ENCODE peak calls at places on chromosomes 5 and 9, in five cellular contexts. O is heart left ventricle, D is tibial nerve, Y is fibroblast of lung, W is A549. T is an unnamed sample.

GRCh38 chr9:91843623-91844111 is 106.4 kb downstream of the ROR2 start:
- DNase-seq in D (no peak), O (peak; percentile 66), W (no peak), Y (peak; percentile 60), T (peak; percentile 90)

GRCh38 chr9:134723037-134723436 is 81.4 kb downstream of the COL5A1 start:
- DNase-seq in Y (no peak), D (no peak), W (no peak), O (peak; percentile 22), T (no peak)

GRCh38 chr5:33761139-33761538 is 130.7 kb downstream of the ADAMTS12 start:
- DNase-seq in Y (no peak), D (no peak), O (no peak), W (no peak), T (peak; percentile 44)

GRCh38 chr9:110738982-110739381 is 70.4 kb downstream of the MUSK start:
- DNase-seq in D (no peak), Y (no peak), W (no peak), O (no peak), T (no peak)

GRCh38 chr5:135641329-135642178 is 62.8 kb upstream of the CXCL14 start:
- DNase-seq in O (no peak), D (no peak), W (no peak), Y (no peak), T (no peak)

GRCh38 chr9:71647094-71647591 is 121.2 kb downstream of the CEMIP2 start:
- DNase-seq in D (peak; percentile 41), Y (peak; percentile 78), O (peak; percentile 83), W (no peak), T (no peak)

GRCh38 chr5:143061161-143061945 is 291.2 kb downstream of the ARHGAP26 start:
- DNase-seq in Y (peak; percentile 90), W (no peak), O (no peak), D (no peak), T (no peak)

GRCh38 chr5:72106922-72107873 is at the start of gene MAP1B:
- DNase-seq in D (peak; percentile 40), Y (peak; percentile 58), W (peak; percentile 67), O (peak; percentile 69), T (peak; percentile 80)

GRCh38 chr9:134360897-134361296 is 34.6 kb downstream of the RXRA start:
- DNase-seq in O (peak; percentile 80), D (no peak), W (no peak), Y (no peak), T (no peak)

GRCh38 chr5:82537646-82538306 is 259.6 kb upstream of the RPS23 start:
- DNase-seq in Y (no peak), D (no peak), W (no peak), O (no peak), T (peak; percentile 58)

GRCh38 chr5:148145916-148146315 is 22.4 kb upstream of the SPINK14 start:
- DNase-seq in O (no peak), D (no peak), Y (peak; percentile 15), W (no peak), T (peak; percentile 72)

GRCh38 chr9:76321185-76321828 is 72.9 kb downstream of the RFK start:
- DNase-seq in O (no peak), W (peak; percentile 44), Y (peak; percentile 65), D (no peak), T (peak; percentile 64)

GRCh38 chr9:89805726-89806125 is 200.9 kb downstream of the GADD45G start:
- DNase-seq in Y (no peak), D (no peak), O (no peak), W (no peak), T (no peak)

GRCh38 chr9:117247271-117247670 is 167.6 kb downstream of the ASTN2 start:
- DNase-seq in W (peak; percentile 28), O (no peak), D (no peak), Y (no peak), T (peak; percentile 14)

GRCh38 chr9:32161720-32162119 is 222.7 kb upstream of the ACO1 start:
- DNase-seq in O (no peak), Y (no peak), W (no peak), D (no peak), T (no peak)

GRCh38 chr9:5305741-5306140 is 1.2 kb upstream of the RLN2 start:
- DNase-seq in D (no peak), W (no peak), O (no peak), Y (no peak), T (no peak)

GRCh38 chr5:98880151-98880550 is 48.7 kb downstream of the CHD1 start:
- DNase-seq in W (no peak), D (no peak), O (no peak), Y (no peak), T (peak; percentile 39)

GRCh38 chr9:34016149-34016548 is 32.5 kb downstream of the UBAP2 start:
- DNase-seq in D (no peak), Y (no peak), W (no peak), O (no peak), T (no peak)

GRCh38 chr9:98772364-98773155 is 23.8 kb downstream of the ANKS6 start:
- DNase-seq in O (no peak), W (no peak), Y (no peak), D (no peak), T (no peak)

GRCh38 chr5:163571755-163572154 is 66.3 kb downstream of the MAT2B start:
- DNase-seq in W (no peak), Y (peak; percentile 99), O (peak; percentile 18), D (no peak), T (peak; percentile 84)

GRCh38 chr9:70438341-70438924 is 24.0 kb upstream of the KLF9 start:
- DNase-seq in Y (peak; percentile 95), W (peak; percentile 32), D (no peak), O (peak; percentile 63), T (no peak)

GRCh38 chr5:178788381-178789085 is 58.1 kb upstream of the ZNF354A start:
- DNase-seq in Y (no peak), W (no peak), D (no peak), O (no peak), T (no peak)

GRCh38 chr5:172564187-172564586 is 76.9 kb upstream of the NEURL1B start:
- DNase-seq in W (no peak), D (no peak), Y (no peak), O (no peak), T (no peak)

GRCh38 chr5:40550481-40550880 is 129.2 kb upstream of the PTGER4 start:
- DNase-seq in Y (no peak), D (no peak), W (no peak), O (no peak), T (no peak)

GRCh38 chr5:99320461-99320860 is 391.7 kb upstream of the CHD1 start:
- DNase-seq in Y (no peak), D (no peak), W (no peak), O (no peak), T (no peak)

GRCh38 chr5:52580921-52581320 is 206.8 kb upstream of the ITGA1 start:
- DNase-seq in D (no peak), W (no peak), O (no peak), Y (peak; percentile 71), T (no peak)

GRCh38 chr5:131082034-131082550 is 83.0 kb downstream of the HINT1 start:
- DNase-seq in Y (no peak), W (no peak), D (no peak), O (no peak), T (peak; percentile 10)

GRCh38 chr9:124788542-124789217 is 11.7 kb downstream of the OLFML2A start:
- DNase-seq in Y (no peak), O (no peak), W (no peak), D (no peak), T (no peak)

GRCh38 chr5:41122459-41122858 is 51.3 kb upstream of the MROH2B start:
- DNase-seq in Y (no peak), O (no peak), W (no peak), D (no peak), T (no peak)

GRCh38 chr9:82532504-82532903 is 530.4 kb downstream of the RASEF start:
- DNase-seq in O (no peak), W (peak; percentile 3), D (no peak), Y (peak; percentile 14), T (peak; percentile 19)

GRCh38 chr5:125485003-125485641 is 738.7 kb upstream of the ZNF608 start:
- DNase-seq in O (peak; percentile 22), Y (peak; percentile 100), D (peak; percentile 12), W (peak; percentile 43), T (peak; percentile 19)

GRCh38 chr5:125486634-125487033 is 740.2 kb upstream of the ZNF608 start:
- DNase-seq in W (no peak), Y (peak; percentile 53), D (no peak), O (no peak), T (no peak)

GRCh38 chr5:125483609-125484008 is 737.2 kb upstream of the ZNF608 start:
- DNase-seq in Y (no peak), D (no peak), W (no peak), O (no peak), T (no peak)

GRCh38 chr5:125481506-125482455 is 735.3 kb upstream of the ZNF608 start:
- DNase-seq in O (no peak), W (no peak), Y (no peak), D (no peak), T (no peak)

DNA sequence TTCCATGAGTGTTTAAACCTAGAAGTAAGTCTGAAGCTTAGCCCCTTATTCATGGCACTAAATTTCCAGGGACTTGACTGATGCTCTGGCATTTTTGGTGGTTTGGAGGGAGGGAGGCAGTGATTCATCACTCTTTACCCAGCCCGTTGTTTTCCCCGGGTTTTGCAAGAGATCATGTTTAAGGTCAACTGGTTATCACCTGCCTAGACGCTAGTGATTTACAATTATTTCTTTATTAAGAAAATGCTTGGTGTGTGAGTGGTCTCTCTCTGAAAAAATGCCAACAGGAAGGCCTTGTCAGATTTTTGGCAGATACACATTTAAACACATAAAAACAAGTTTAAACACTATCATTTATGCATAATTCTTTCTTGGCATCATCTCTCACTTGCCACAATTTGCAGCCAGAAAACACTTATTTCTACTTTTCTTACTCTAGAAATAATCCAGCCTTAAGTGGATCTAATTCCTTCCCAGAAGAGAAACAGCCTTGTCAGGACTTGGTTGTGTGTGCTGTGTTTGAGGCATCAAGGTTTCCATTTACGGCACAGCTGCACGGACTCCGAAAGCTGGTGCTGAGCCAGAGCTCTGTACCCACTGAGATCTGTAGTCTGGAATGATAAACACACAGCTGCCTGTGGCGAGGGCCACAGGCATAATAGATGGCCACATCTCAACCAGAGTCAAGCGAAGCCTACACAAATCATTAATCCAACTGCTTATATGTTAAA is 738.0 kb upstream of the ZNF608 start:
- DNase-seq in W (peak; percentile 23), O (peak; percentile 77), D (peak; percentile 28), Y (peak; percentile 99), T (peak; percentile 8)
- H3K4me1 ChIP-seq in W (peaks cover 37% of the 10 kb centered on the region), O (no peaks in the 10 kb centered on the region), D (no peaks in the 10 kb centered on the region), Y (peaks cover 18% of the 10 kb centered on the region), T (peaks cover 38% of the 10 kb centered on the region)

GRCh38 chr9:3191715-3192114 is 334.1 kb downstream of the RFX3 start:
- DNase-seq in D (no peak), O (no peak), W (no peak), Y (no peak), T (peak; percentile 46)
- TF ChIP-seq CTCF in D (no peak), O (no peak), W (no peak), Y (no peak), T (no peak)

GRCh38 chr5:154330097-154330667 is 115.6 kb upstream of the SAP30L start:
- DNase-seq in W (no peak), Y (no peak), D (no peak), O (no peak), T (no peak)
- H3K27ac ChIP-seq in W (no peak overlapping the region), Y (no peak overlapping the region), D (no peak overlapping the region), O (no peak overlapping the region), T (no peak overlapping the region)

DNA sequence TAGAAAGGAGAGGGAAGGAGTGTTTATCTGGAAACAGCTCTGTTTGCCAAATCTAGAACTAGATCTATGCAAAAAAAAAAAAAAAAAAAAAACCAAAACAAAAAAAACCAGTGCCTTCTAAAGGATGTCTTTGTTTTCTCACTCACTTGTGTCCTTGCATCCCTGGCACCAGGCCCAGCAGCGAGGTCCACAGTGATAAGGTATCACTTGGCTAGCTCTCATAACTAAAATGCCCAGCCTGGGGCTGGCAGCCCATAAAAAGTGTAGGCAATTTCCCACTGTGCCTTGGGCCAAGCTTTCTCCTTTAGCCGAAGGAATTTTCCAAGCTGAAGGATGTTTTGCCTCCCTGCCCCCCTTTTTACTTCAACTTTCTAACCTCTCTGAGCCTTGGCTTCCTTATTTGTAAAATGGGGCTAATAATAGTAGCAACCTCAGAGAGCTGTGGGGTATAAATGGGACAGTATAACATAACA is 20.8 kb downstream of the RGS3 start:
- DNase-seq in D (peak; percentile 28), O (peak; percentile 88), W (no peak), Y (peak; percentile 28), T (no peak)
- H3K4me1 ChIP-seq in D (no peaks in the 10 kb centered on the region), O (peaks cover 17% of the 10 kb centered on the region), W (peaks cover 3% of the 10 kb centered on the region), Y (peaks cover 29% of the 10 kb centered on the region), T (peaks cover 12% of the 10 kb centered on the region)

T was measured in cardiac muscle cell.